ENCODE peak calls at places on chromosomes 1 and 21, in eight cellular contexts. C is GM12891; J is CD4-positive, alpha-beta T cell; F is HFFc6; Z is activated naive CD4-positive, alpha-beta T cell treated with anti-CD3 and anti-CD28 coated beads, Interleukin-2, amount 50 U/mL, for 72 hours; L is NCI-H2107; P is neuronal stem cell; T is heart left ventricle. X is an unnamed sample.

GRCh38 chr21:16426936-16427335 is 697.2 kb downstream of the USP25 start:
- DNase-seq in C (no peak), J (no peak), F (no peak), Z (no peak), L (no peak), P (no peak), T (no peak), X (no peak)

GRCh38 chr1:210407887-210408252 is 79.2 kb downstream of the HHAT start:
- DNase-seq in C (no peak), J (no peak), F (no peak), Z (no peak), L (no peak), P (no peak), T (no peak), X (no peak)

GRCh38 chr1:246254854-246255253 is 252.2 kb downstream of the SMYD3 start:
- DNase-seq in C (no peak), J (no peak), F (no peak), Z (no peak), L (no peak), P (no peak), T (no peak), X (no peak)

GRCh38 chr1:10686404-10687040 is 109.9 kb downstream of the CASZ1 start:
- DNase-seq in C (no peak), J (no peak), F (no peak), Z (no peak), L (no peak), P (no peak), T (no peak), X (no peak)

GRCh38 chr21:45330851-45331261 is 43.2 kb upstream of the POFUT2 start:
- DNase-seq in C (no peak), J (no peak), F (no peak), Z (no peak), L (no peak), P (no peak), T (no peak), X (no peak)

GRCh38 chr1:39782103-39782502 is 6.6 kb downstream of the BMP8B start:
- DNase-seq in C (no peak), J (no peak), F (no peak), Z (no peak), L (no peak), P (no peak), T (no peak), X (no peak)

GRCh38 chr1:188769936-188770335 is 1707.7 kb downstream of the BRINP3 start:
- DNase-seq in C (no peak), J (no peak), F (no peak), Z (no peak), L (no peak), P (no peak), T (no peak), X (no peak)

GRCh38 chr21:33901421-33902288 is 13.9 kb downstream of the ATP5PO start:
- DNase-seq in C (no peak), J (no peak), F (peak; percentile 59), Z (no peak), L (peak; percentile 35), P (no peak), T (no peak), X (peak; percentile 24)

GRCh38 chr1:44733365-44733764 is 2.4 kb upstream of the RNU5D-1 start:
- DNase-seq in C (no peak), J (no peak), F (peak; percentile 72), Z (no peak), L (no peak), P (no peak), T (no peak), X (no peak)

GRCh38 chr1:71783096-71783495 is 499.2 kb downstream of the NEGR1 start:
- DNase-seq in C (no peak), J (no peak), F (no peak), Z (no peak), L (no peak), P (no peak), T (no peak), X (no peak)

X was measured in pulmonary artery endothelial cell.